ENCODE peak calls at places on chromosome 1, in four cellular contexts. P is colonic mucosa, X is bronchial epithelial cell, D is esophagus squamous epithelium. E is an unnamed sample.

GRCh38 chr1:188615321-188615720 is 1786.6 kb downstream of the PLA2G4A start:
- DNase-seq in P (no peak), X (no peak), D (no peak), E (no peak)

GRCh38 chr1:152047607-152047953 is 10.8 kb upstream of the S100A11 start:
- DNase-seq in P (no peak), X (peak; percentile 98), D (no peak), E (no peak)

GRCh38 chr1:26475989-26476388 is 3.7 kb downstream of the HMGN2 start:
- DNase-seq in P (no peak), X (no peak), D (no peak), E (no peak)

GRCh38 chr1:234250747-234251146 is 122.5 kb upstream of the COA6 start:
- DNase-seq in P (no peak), X (no peak), D (no peak), E (no peak)

GRCh38 chr1:218480691-218481099 is 135.6 kb downstream of the TGFB2 start:
- DNase-seq in P (no peak), X (peak; percentile 98), D (no peak), E (no peak)

GRCh38 chr1:40379785-40380452 is 6.4 kb downstream of the SMAP2 start:
- DNase-seq in P (no peak), X (no peak), D (no peak), E (no peak)

GRCh38 chr1:184953600-184954219 is 20.6 kb downstream of the NIBAN1 start:
- DNase-seq in P (no peak), X (peak; percentile 99), D (no peak), E (no peak)

GRCh38 chr1:179728266-179728665 is 14.8 kb upstream of the FAM163A start:
- DNase-seq in P (no peak), X (no peak), D (no peak), E (no peak)

GRCh38 chr1:173408886-173409285 is 68.2 kb upstream of the PRDX6 start:
- DNase-seq in P (no peak), X (no peak), D (no peak), E (no peak)

GRCh38 chr1:9316080-9316444 is 23.4 kb downstream of the SPSB1 start:
- DNase-seq in P (no peak), X (no peak), D (no peak), E (no peak)

GRCh38 chr1:184771190-184771691 is 16.6 kb upstream of the EDEM3 start:
- DNase-seq in P (no peak), X (no peak), D (no peak), E (no peak)

GRCh38 chr1:216528816-216529215 is 105.6 kb upstream of the USH2A start:
- DNase-seq in P (no peak), X (peak; percentile 27), D (no peak), E (no peak)

GRCh38 chr1:12574757-12575139 is 43.3 kb downstream of the DHRS3 start:
- DNase-seq in P (no peak), X (no peak), D (no peak), E (no peak)

GRCh38 chr1:12568009-12568767 is 49.8 kb downstream of the DHRS3 start:
- DNase-seq in P (no peak), X (no peak), D (no peak), E (no peak)

GRCh38 chr1:12570291-12570690 is 47.7 kb downstream of the DHRS3 start:
- DNase-seq in P (no peak), X (no peak), D (no peak), E (no peak)

GRCh38 chr1:12573015-12573825 is 44.8 kb downstream of the DHRS3 start:
- DNase-seq in P (no peak), X (no peak), D (no peak), E (no peak)

GRCh38 chr1:12572506-12572905 is 45.5 kb downstream of the DHRS3 start:
- DNase-seq in P (no peak), X (peak; percentile 33), D (no peak), E (no peak)
- H3K36me3 ChIP-seq in P (no peaks in the 10 kb centered on the region), X (peaks cover 24% of the 10 kb centered on the region), D (peaks cover 99% of the 10 kb centered on the region), E (peaks cover 6% of the 10 kb centered on the region)

DNA sequence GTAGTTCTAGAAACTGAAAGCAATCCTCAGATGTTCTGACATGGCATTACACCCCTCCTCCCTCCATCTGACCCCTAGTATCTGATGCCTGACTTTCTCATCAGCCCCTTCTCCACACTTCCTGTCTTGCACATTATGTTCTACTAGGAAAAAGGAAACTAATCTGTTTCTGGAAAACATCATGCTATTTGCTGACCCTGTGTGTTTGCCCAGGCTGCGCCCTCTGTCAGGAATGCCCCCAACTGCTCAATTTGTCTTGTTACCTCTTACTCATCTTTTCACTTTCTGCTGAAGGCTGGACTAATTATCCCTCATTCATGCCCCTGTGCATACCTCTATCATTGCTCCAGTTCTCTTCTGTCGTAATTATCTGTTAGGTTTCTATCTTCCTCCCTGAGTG is 37.5 kb upstream of the DAB1 start:
- DNase-seq in P (no peak), X (no peak), D (no peak), E (no peak)
- H3K4me3 ChIP-seq in P (no peak overlapping the region), X (no peak overlapping the region), D (no peak overlapping the region), E (no peak overlapping the region)

GRCh38 chr1:165387956-165388355 is 31.4 kb upstream of the LMX1A start:
- DNase-seq in P (no peak), X (no peak), D (no peak), E (no peak)
- H3K27me3 ChIP-seq in P (no peaks in the 10 kb centered on the region), X (peaks cover 9% of the 10 kb centered on the region), D (no peaks in the 10 kb centered on the region), E (peaks cover 7% of the 10 kb centered on the region)

GRCh38 chr1:240232548-240232947 is 140.9 kb downstream of the FMN2 start:
- DNase-seq in P (no peak), X (peak; percentile 11), D (no peak), E (no peak)
- H3K36me3 ChIP-seq in P (no peaks in the 10 kb centered on the region), X (no peaks in the 10 kb centered on the region), D (no peaks in the 10 kb centered on the region), E (no peaks in the 10 kb centered on the region)

GRCh38 chr1:69919129-69919921 is 286.1 kb downstream of the LRRC40 start:
- DNase-seq in P (no peak), X (no peak), D (no peak), E (no peak)
- H3K4me3 ChIP-seq in P (no peak overlapping the region), X (no peak overlapping the region), D (no peak overlapping the region), E (no peak overlapping the region)

DNA sequence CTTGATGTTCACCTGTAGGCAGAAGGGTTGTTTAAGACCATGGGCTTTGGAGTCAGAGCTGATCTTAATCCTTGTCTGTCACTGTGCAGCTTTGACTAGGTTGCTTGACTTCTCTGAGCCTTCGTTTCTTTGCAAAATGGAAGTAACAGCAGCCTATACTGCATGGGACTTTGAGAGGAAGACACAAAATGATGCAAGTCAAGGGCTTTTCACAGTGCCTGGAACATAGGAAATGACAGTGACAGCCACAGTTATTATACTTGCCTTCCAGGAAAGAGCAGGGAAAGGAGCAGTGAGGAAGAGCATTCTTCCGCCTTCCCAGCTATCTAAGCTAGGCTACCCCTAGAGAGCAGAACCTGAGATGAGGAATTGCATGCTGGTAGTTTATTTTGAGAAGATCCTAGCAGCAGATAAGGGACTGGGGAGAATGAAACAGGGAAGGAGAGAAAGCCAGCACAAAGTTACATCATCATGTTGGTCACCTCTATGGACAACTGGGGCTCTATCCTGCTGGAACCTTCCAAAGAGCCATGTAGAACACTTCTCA is 3.1 kb downstream of the CSF3R start:
- DNase-seq in P (no peak), X (no peak), D (no peak), E (no peak)
- H3K27me3 ChIP-seq in P (no peaks in the 10 kb centered on the region), X (no peaks in the 10 kb centered on the region), D (no peaks in the 10 kb centered on the region), E (no peaks in the 10 kb centered on the region)

DNA sequence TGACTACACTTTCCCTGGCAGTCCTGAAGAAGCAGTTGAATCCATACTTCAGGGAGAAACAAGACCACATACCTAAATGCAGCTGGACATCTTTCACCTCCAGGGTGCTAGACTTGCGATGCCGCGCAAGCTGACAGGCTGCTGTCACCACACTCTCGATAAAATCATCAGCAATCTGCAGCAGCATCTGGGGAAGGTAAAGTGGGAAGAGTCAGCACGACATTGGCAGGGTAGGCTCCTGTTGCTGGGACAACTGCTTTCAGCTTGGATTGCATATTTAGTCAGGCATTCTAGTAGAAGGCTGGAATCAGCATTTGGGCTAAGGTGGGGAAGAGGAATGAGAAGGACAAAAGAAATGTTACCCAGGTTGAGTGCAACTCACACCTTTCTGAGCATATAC is 21.1 kb downstream of the RAB42 start:
- DNase-seq in P (no peak), X (no peak), D (no peak), E (no peak)
- H3K36me3 ChIP-seq in P (no peaks in the 10 kb centered on the region), X (peaks cover 14% of the 10 kb centered on the region), D (peaks cover 100% of the 10 kb centered on the region), E (peaks cover 60% of the 10 kb centered on the region)

DNA sequence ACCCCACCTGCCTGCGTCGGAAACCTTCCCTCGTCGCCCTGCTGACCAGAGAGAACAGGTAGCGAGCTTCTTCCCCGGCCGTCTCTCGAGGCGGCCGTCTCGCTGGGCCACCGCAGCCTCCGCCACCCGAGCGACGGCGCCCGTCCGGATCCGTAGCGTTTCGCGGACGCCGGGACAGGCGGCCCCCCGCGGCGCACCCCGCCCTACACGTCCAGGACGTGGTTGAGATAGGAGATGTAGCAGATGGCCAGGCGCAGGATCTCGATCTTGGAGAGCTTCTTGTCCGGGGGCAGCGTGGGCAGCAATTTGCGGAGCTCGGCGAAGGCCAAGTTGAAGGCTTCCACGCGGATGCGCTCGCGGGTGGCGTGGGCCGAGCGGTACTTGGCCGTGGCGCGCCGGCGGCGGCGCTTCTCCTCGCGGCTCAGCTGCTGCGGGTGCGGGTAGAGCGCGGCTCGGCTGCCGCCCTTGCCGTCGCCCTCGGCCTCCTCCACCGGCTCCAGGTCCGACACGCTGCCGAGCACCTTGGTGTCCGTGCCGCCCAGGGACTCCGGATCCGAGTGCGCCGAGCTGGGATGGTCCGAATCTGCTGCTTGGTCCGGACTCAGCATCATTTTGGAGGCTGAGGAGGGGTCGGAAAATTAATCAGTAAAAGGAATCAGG is 3.0 kb downstream of the NHLH2 start:
- DNase-seq in P (no peak), X (no peak), D (no peak), E (no peak)
- H3K4me3 ChIP-seq in P (no peak overlapping the region), X (peak overlapping the region; percentile 38), D (peak overlapping the region; percentile 58), E (no peak overlapping the region)

DNA sequence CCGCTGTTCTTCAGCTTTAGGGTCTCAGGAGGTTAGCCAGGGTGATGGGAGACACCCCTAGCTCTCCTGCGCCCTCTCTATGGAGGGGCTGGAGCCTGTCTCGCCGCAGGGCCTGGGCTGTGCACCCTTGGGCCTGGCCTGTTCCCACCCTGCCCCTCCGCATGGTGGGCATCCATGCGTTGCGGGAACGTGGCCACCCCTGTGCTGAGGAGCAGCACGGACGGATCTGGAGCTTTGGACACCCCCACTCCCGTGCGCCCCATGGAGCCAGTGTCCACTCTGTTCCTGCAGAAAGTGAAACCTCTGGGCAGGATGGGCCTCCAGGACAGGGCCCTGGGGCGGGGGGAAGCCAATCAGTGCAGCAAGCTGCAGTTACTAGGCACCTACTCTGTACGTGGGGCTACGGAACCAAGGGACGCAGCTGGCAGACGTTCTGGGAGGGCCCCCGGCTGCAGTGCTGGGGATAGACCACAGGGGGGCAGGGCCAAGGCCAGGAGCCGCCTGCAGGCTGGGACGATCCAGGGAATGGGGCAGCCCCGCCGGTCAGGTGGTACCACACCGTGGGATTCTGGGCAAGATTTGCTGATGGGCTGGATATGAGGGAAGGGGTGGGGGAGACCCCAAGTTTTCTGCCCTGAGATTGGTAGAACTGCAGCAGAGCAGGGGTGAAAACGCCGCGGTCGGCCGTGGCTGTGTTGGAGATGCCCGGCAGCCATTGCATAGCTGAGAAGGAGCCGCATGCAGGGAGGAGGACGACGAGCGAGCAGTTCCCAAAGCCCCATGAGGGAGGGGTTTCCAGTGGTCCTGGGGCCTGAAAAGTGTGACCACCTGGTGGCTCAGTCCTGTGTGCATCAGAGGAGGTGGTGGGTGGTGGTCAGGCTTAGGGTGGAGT is 43.3 kb downstream of the TP73 start:
- DNase-seq in P (no peak), X (no peak), D (no peak), E (no peak)
- H3K27me3 ChIP-seq in P (no peaks in the 10 kb centered on the region), X (no peaks in the 10 kb centered on the region), D (no peaks in the 10 kb centered on the region), E (no peaks in the 10 kb centered on the region)

E was measured in naive thymus-derived CD4-positive, alpha-beta T cell.